ENCODE peak calls at places on chromosomes 11 and 22, in eight cellular contexts. O, M, B, H, F, T, U and L are unnamed samples.

GRCh38 chr11:45560153-45560934 is 105.1 kb downstream of the CHST1 start:
- DNase-seq in O (no peak), M (no peak), B (no peak), H (no peak), F (no peak), T (no peak), U (no peak), L (no peak)

GRCh38 chr11:34313099-34313517 is 44.7 kb downstream of the ABTB2 start:
- DNase-seq in O (no peak), M (no peak), B (no peak), H (no peak), F (peak), T (no peak), U (no peak), L (no peak)

GRCh38 chr11:8865304-8865703 is 45.7 kb upstream of the AKIP1 start:
- DNase-seq in O (no peak), M (no peak), B (no peak), H (no peak), F (no peak), T (no peak), U (no peak), L (no peak)

GRCh38 chr11:4511846-4512245 is 29.4 kb downstream of the OR52K1 start:
- DNase-seq in O (no peak), M (no peak), B (no peak), H (no peak), F (no peak), T (no peak), U (peak), L (no peak)

GRCh38 chr11:65571940-65572339 is 398 bp upstream of the FAM89B start:
- DNase-seq in O (no peak), M (no peak), B (no peak), H (peak), F (no peak), T (no peak), U (peak), L (no peak)

GRCh38 chr11:122981388-122982264 is at the start of gene BSX:
- DNase-seq in O (peak), M (peak), B (peak), H (peak), F (peak), T (no peak), U (peak), L (no peak)

GRCh38 chr11:18282626-18283025 is 16.6 kb downstream of the SAA1 start:
- DNase-seq in O (no peak), M (no peak), B (no peak), H (no peak), F (no peak), T (no peak), U (no peak), L (no peak)

GRCh38 chr22:25940479-25940878 is 198.5 kb downstream of the MYO18B start:
- DNase-seq in O (no peak), M (no peak), B (no peak), H (no peak), F (no peak), T (no peak), U (no peak), L (no peak)

GRCh38 chr22:27801197-27801615 is 350 bp downstream of the MN1 start:
- DNase-seq in O (no peak), M (peak), B (peak), H (peak), F (peak), T (no peak), U (peak), L (no peak)

GRCh38 chr11:27282141-27282590 is 80.8 kb downstream of the CCDC34 start:
- DNase-seq in O (no peak), M (no peak), B (no peak), H (peak), F (no peak), T (no peak), U (peak), L (no peak)

GRCh38 chr11:44766112-44766971 is 39.6 kb downstream of the TSPAN18 start:
- DNase-seq in O (no peak), M (no peak), B (no peak), H (peak), F (no peak), T (peak), U (peak), L (no peak)

GRCh38 chr11:31050061-31050790 is 319.3 kb downstream of the DCDC1 start:
- DNase-seq in O (no peak), M (no peak), B (no peak), H (no peak), F (no peak), T (no peak), U (no peak), L (no peak)

GRCh38 chr22:46815132-46815531 is 52.7 kb downstream of the TBC1D22A start:
- DNase-seq in O (no peak), M (no peak), B (no peak), H (no peak), F (no peak), T (no peak), U (no peak), L (no peak)

GRCh38 chr11:126115253-126115540 is 52.5 kb upstream of the CDON start:
- DNase-seq in O (no peak), M (no peak), B (no peak), H (no peak), F (no peak), T (no peak), U (peak), L (no peak)

GRCh38 chr22:44532466-44533025 is 34.5 kb upstream of the RTL6 start:
- DNase-seq in O (no peak), M (no peak), B (no peak), H (no peak), F (peak), T (no peak), U (no peak), L (no peak)

GRCh38 chr22:42074153-42074750 is at the start of gene PHETA2:
- DNase-seq in O (peak), M (no peak), B (peak), H (peak), F (peak), T (no peak), U (peak), L (peak)

GRCh38 chr11:707817-708420 is 1.9 kb downstream of the EPS8L2 start:
- DNase-seq in O (no peak), M (no peak), B (no peak), H (no peak), F (no peak), T (no peak), U (no peak), L (no peak)

DNA sequence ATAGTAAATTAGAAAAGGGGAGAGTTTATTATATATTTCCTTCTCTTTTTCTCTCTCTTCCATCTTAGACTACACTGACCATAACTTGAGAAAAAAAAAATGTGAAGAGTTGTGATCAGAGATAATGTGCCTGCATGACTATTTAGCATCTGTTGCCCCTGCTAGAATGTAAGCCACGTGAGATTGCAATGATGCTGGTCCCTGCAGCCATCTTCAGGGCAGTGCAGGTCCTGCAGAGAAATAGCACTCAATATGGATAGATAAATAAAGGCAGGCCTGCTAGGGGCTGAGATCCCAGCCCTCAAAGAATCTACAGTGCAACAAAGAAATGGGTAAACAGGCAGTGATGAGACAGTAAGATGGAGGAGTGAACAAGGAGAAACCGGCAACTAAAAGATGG is 7.8 kb upstream of the DKK3 start:
- DNase-seq in O (no peak), M (no peak), B (no peak), H (no peak), F (no peak), T (no peak), U (no peak), L (no peak)
- TF ChIP-seq CTCF in O (no peak), M (no peak), B (no peak), H (peak), F (no peak), T (no peak), U (peak), L (no peak)

DNA sequence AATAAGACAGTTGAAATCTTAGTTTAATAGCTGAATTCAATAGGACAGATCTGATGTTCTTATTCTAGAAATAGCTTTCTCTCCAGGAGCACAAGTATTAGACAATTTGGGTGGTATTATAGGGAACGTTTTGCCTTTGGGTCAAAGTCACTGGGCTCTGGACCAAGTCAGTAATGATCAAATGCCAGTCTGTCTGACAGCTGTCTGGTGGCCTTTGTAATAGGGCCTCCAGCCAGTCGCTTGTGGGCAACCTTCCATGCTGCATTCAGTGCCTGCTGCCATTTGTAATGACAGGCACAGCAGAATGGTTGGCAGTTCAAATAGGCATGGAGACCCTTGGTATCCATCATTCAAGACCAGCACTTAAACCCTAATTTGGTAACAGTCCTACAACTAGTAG is 1038.3 kb downstream of the LRRC4C start:
- DNase-seq in O (no peak), M (no peak), B (no peak), H (no peak), F (no peak), T (no peak), U (no peak), L (no peak)
- TF ChIP-seq CTCF in O (no peak), M (no peak), B (no peak), H (no peak), F (no peak), T (no peak), U (no peak), L (no peak)

GRCh38 chr11:1827095-1827797 is 7.5 kb upstream of the SYT8 start:
- DNase-seq in O (no peak), M (no peak), B (peak), H (peak), F (no peak), T (no peak), U (peak), L (no peak)
- TF ChIP-seq CTCF in O (no peak), M (no peak), B (no peak), H (no peak), F (no peak), T (no peak), U (no peak), L (no peak)

GRCh38 chr22:20455709-20456063 is 18.1 kb upstream of the SCARF2 start:
- DNase-seq in O (no peak), M (no peak), B (no peak), H (no peak), F (no peak), T (no peak), U (no peak), L (no peak)
- TF ChIP-seq CTCF in O (no peak), M (no peak), B (no peak), H (no peak), F (no peak), T (no peak), U (no peak), L (no peak)

DNA sequence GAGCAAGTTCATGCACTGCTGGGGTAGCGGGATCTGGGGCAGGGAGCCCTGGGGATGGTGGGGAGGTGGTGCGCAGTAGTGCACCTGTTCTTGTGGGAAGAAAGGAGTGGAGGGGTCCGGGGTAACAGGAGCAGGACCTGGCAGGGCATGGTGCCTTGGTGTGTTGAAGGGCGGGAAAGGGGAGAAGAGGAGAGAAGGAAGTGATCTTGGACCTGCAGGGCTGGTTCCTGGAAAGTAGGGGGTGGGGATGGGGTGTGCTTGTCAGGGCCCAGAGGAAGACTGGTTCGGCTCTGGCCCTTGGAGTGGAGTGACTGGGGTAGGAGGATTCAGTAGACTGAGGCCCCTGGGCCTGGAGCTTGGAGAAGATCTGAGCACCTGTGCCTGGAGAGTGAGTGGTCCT is 10.9 kb upstream of the CAPN5 start:
- DNase-seq in O (no peak), M (no peak), B (no peak), H (no peak), F (no peak), T (no peak), U (no peak), L (no peak)
- TF ChIP-seq CTCF in O (no peak), M (no peak), B (no peak), H (no peak), F (no peak), T (no peak), U (no peak), L (no peak)

DNA sequence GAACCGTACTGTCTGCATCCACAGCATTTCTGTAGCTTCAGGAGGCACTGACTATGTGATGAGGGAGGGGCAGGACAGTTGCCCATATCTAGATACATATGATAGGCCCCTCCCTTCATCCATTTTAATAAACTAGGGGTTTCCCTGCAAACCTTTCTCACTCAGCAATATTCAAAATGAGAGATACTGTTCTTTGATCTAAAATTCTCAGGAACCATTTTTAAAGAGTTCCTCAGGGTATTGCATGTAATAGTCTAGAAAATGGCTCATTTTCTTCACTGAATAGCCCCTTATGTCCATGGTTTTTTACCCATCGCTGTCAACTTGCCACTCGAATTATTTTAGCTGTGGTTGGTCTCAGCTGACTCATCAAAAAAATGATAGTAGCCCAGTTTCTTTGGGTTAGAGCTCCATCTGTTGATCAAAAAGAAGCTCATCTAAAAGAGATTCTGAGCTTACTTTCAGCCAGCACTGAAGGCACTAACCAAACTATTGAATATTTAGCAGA is 37.0 kb upstream of the DNAJB7 start:
- DNase-seq in O (no peak), M (no peak), B (no peak), H (peak), F (peak), T (no peak), U (peak), L (no peak)
- TF ChIP-seq CTCF in O (peak), M (peak), B (no peak), H (peak), F (peak), T (peak), U (peak), L (no peak)

DNA sequence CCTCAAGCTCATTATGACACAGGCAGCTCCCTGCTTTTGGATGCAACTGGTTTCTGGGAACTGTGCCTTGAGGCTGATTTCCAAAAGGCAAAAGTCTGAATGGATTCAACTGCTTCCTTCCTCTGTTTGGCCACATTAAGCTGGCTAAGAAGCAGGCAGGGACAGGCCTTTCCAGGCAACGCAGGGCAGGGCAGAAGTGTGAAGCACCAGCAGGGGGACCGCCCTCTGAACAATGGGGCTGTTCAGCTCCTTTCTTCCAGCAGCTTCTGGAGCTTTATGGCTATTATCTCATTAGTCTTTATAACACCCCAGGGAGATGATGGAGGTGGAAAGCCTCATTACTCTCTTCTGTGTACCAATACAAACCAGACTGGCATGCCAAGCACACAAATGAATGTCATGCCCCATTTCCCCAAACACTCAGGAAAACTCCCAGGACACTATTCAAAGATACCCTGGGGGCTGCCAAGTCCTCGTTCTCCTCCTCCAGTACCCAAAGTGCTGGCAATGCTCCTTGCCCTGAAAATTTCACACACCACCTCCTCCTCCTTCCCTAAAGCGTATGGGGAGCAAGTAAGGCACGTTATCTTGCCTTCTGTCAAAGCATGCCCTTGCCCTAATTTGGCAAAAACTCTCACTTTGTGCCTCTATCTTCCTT is 21.3 kb downstream of the MORC2 start:
- DNase-seq in O (no peak), M (peak), B (peak), H (no peak), F (no peak), T (no peak), U (no peak), L (no peak)
- TF ChIP-seq CTCF in O (no peak), M (no peak), B (no peak), H (no peak), F (no peak), T (peak), U (no peak), L (no peak)

GRCh38 chr11:74842967-74843366 is 94.3 kb downstream of the RNF169 start:
- DNase-seq in O (no peak), M (no peak), B (no peak), H (no peak), F (no peak), T (no peak), U (no peak), L (no peak)
- TF ChIP-seq CTCF in O (no peak), M (no peak), B (no peak), H (peak), F (no peak), T (no peak), U (no peak), L (no peak)

GRCh38 chr11:76613901-76614300 is 56.6 kb downstream of the LRRC32 start:
- DNase-seq in O (no peak), M (no peak), B (no peak), H (no peak), F (no peak), T (no peak), U (no peak), L (no peak)

GRCh38 chr11:76610371-76610770 is 60.2 kb downstream of the LRRC32 start:
- DNase-seq in O (no peak), M (no peak), B (no peak), H (no peak), F (no peak), T (no peak), U (no peak), L (no peak)

GRCh38 chr11:76612226-76612625 is 58.3 kb downstream of the LRRC32 start:
- DNase-seq in O (no peak), M (no peak), B (no peak), H (no peak), F (no peak), T (no peak), U (no peak), L (no peak)

GRCh38 chr11:76609736-76610370 is 60.7 kb downstream of the LRRC32 start:
- DNase-seq in O (no peak), M (no peak), B (no peak), H (peak), F (no peak), T (no peak), U (peak), L (no peak)

DNA sequence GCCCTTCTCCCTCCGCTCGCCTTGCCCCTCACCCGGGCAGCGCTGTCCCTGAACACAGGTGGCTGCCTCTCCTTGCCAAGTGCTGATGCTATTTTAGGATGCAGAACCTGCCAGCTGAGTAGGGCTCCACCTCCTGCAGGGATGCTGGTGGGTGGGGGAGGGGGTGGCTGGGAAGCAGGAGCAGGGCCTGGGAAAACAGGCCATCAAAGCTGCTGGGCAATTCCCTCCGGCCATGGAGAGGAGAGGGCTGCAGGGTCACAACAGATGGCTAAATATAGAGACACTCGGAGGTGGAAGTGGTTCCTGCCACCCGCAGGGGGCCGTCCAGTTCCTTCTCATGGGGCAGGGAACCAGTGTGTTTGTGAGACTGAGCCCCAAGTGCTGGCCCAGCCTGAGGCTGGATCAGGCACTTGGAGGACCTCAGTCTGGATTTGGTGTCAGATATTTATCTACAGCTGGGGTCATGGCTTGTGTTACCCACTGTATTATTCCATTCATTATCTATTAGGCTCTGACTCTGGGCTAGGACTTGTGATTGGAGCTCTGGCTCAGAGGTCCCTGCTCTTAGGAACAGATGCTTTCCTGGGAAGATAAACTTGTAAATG is 59.6 kb downstream of the LRRC32 start:
- DNase-seq in O (no peak), M (no peak), B (peak), H (no peak), F (peak), T (no peak), U (no peak), L (no peak)
- TF ChIP-seq CTCF in O (no peak), M (no peak), B (peak), H (no peak), F (peak), T (no peak), U (no peak), L (no peak)

GRCh38 chr11:70105755-70106571 is 27.8 kb downstream of the ANO1 start:
- DNase-seq in O (no peak), M (no peak), B (peak), H (no peak), F (no peak), T (no peak), U (no peak), L (no peak)
- TF ChIP-seq CTCF in O (no peak), M (no peak), B (no peak), H (no peak), F (no peak), T (no peak), U (no peak), L (no peak)